ENCODE peak calls at places on chromosome 16, in eight cellular contexts. R is amniotic stem cell, M is dorsolateral prefrontal cortex, J is H54, G is memory B cell, S is NCI-H2081, W is hypothalamus, L is T-helper 17 cell. U is an unnamed sample.

GRCh38 chr16:83538707-83539106 is 269.1 kb upstream of the HSBP1 start:
- DNase-seq in L (no peak), R (no peak), G (no peak), J (no peak), M (no peak), W (no peak), S (no peak), U (no peak)

GRCh38 chr16:81445143-81445922 is 725 bp downstream of the CMIP start:
- DNase-seq in R (no peak), S (peak; percentile 33), W (no peak), J (peak; percentile 81), M (peak; percentile 39), G (peak; percentile 22), L (peak; percentile 27), U (peak; percentile 33)

GRCh38 chr16:12784076-12784475 is 19.6 kb downstream of the CPPED1 start:
- DNase-seq in J (no peak), S (no peak), M (no peak), R (no peak), G (no peak), W (no peak), L (no peak), U (no peak)

GRCh38 chr16:86611517-86611840 is 33.1 kb downstream of the FOXL1 start:
- DNase-seq in L (no peak), J (no peak), S (no peak), G (no peak), R (no peak), W (no peak), M (no peak), U (peak; percentile 33)

GRCh38 chr16:55370762-55371482 is 46.9 kb downstream of the IRX6 start:
- DNase-seq in L (no peak), R (peak; percentile 16), W (peak; percentile 21), M (peak; percentile 72), G (no peak), J (peak; percentile 23), S (no peak), U (peak; percentile 55)

GRCh38 chr16:50282010-50282538 is 15.7 kb downstream of the ADCY7 start:
- DNase-seq in G (peak; percentile 88), R (no peak), W (no peak), J (no peak), S (no peak), L (peak; percentile 49), M (no peak), U (no peak)

GRCh38 chr16:69131749-69132423 is 502 bp downstream of the CHTF8 start:
- DNase-seq in R (peak; percentile 58), G (no peak), L (no peak), W (peak; percentile 64), J (peak; percentile 79), S (peak; percentile 58), M (peak; percentile 55), U (peak; percentile 81)

GRCh38 chr16:55725055-55725777 is 69.4 kb downstream of the SLC6A2 start:
- DNase-seq in S (no peak), R (no peak), L (no peak), G (no peak), M (no peak), J (no peak), W (no peak), U (no peak)

GRCh38 chr16:483351-484075 is 44.0 kb upstream of the CAPN15 start:
- DNase-seq in M (no peak), S (no peak), R (no peak), L (no peak), W (no peak), G (no peak), J (no peak), U (no peak)

GRCh38 chr16:72989203-72989991 is 58.5 kb downstream of the ZFHX3 start:
- DNase-seq in S (no peak), G (no peak), L (no peak), W (no peak), R (peak; percentile 62), M (no peak), J (peak; percentile 62), U (no peak)